ENCODE peak calls at places on chromosome 17, in nine cellular contexts. L, X, N, M, P, R, A, F and S are unnamed samples.

GRCh38 chr17:65564793-65565192 is 3.3 kb upstream of the AXIN2 start:
- DNase-seq in N (peak), L (no peak), F (peak), X (peak), P (peak), M (peak), A (no peak), R (no peak), S (no peak)

GRCh38 chr17:40552806-40553693 is 12.2 kb downstream of the CCR7 start:
- DNase-seq in R (no peak), F (no peak), P (no peak), X (peak), L (no peak), M (no peak), N (no peak), A (no peak), S (peak)

GRCh38 chr17:42846594-42847280 is 2.4 kb downstream of the AOC2 start:
- DNase-seq in F (no peak), A (no peak), R (no peak), X (no peak), M (no peak), N (peak), P (peak), L (no peak), S (no peak)

GRCh38 chr17:73284339-73284738 is 22.7 kb upstream of the CPSF4L start:
- DNase-seq in N (no peak), P (no peak), R (no peak), F (no peak), A (no peak), X (no peak), M (no peak), L (no peak), S (no peak)

GRCh38 chr17:41680426-41681040 is 8.2 kb upstream of the EIF1 start:
- DNase-seq in R (no peak), F (no peak), L (no peak), X (no peak), A (no peak), N (no peak), P (no peak), M (no peak), S (no peak)

GRCh38 chr17:49549691-49550678 is 25.7 kb upstream of the NXPH3 start:
- DNase-seq in R (no peak), A (no peak), N (no peak), M (no peak), P (no peak), F (no peak), X (no peak), L (no peak), S (no peak)

GRCh38 chr17:65634533-65634932 is 73.1 kb upstream of the AXIN2 start:
- DNase-seq in R (no peak), X (no peak), A (peak), F (no peak), N (no peak), P (no peak), M (no peak), L (no peak), S (no peak)

GRCh38 chr17:6503641-6504195 is 52.6 kb downstream of the PITPNM3 start:
- DNase-seq in X (no peak), R (no peak), M (no peak), L (no peak), F (no peak), A (no peak), P (no peak), N (no peak), S (no peak)

GRCh38 chr17:50188521-50189395 is 12.7 kb downstream of the COL1A1 start:
- DNase-seq in P (peak), M (no peak), F (no peak), A (no peak), N (peak), L (no peak), X (no peak), R (no peak), S (no peak)

GRCh38 chr17:42775534-42776098 is 2.4 kb downstream of the VPS25 start:
- DNase-seq in P (peak), F (no peak), X (no peak), R (no peak), A (no peak), N (peak), M (no peak), L (no peak), S (no peak)

GRCh38 chr17:72700226-72700625 is 392.3 kb downstream of the SLC39A11 start:
- DNase-seq in F (no peak), P (no peak), X (no peak), M (no peak), A (no peak), N (no peak), L (no peak), R (no peak), S (no peak)

GRCh38 chr17:31390748-31391495 is 553 bp upstream of the RAB11FIP4 start:
- DNase-seq in N (no peak), X (no peak), R (no peak), M (no peak), A (no peak), P (peak), F (no peak), L (no peak), S (peak)

GRCh38 chr17:55110521-55110920 is 142.0 kb downstream of the STXBP4 start:
- DNase-seq in F (no peak), P (no peak), N (no peak), M (no peak), A (no peak), R (no peak), X (no peak), L (no peak), S (no peak)

GRCh38 chr17:21678451-21679081 is 13.8 kb upstream of the KCNJ18 start:
- DNase-seq in F (no peak), N (no peak), P (no peak), M (no peak), X (no peak), A (no peak), R (no peak), L (no peak), S (no peak)

GRCh38 chr17:41322264-41322902 is 6.9 kb upstream of the KRTAP17-1 start:
- DNase-seq in M (no peak), P (peak), A (no peak), R (no peak), N (peak), F (no peak), X (no peak), L (no peak), S (no peak)

GRCh38 chr17:3917391-3917931 is 1.2 kb upstream of the P2RX1 start:
- DNase-seq in N (no peak), L (no peak), F (peak), R (no peak), A (peak), P (peak), X (peak), M (no peak), S (no peak)

GRCh38 chr17:48577330-48577945 is 712 bp downstream of the HOXB4 start:
- DNase-seq in P (no peak), R (no peak), N (no peak), A (no peak), L (no peak), X (no peak), F (no peak), M (no peak), S (no peak)

GRCh38 chr17:83012873-83013778 is 66.3 kb upstream of the METRNL start:
- DNase-seq in A (no peak), M (no peak), X (no peak), L (no peak), F (no peak), N (peak), R (no peak), P (peak), S (no peak)

GRCh38 chr17:55344514-55344997 is 77.1 kb downstream of the MMD start:
- DNase-seq in F (no peak), A (no peak), M (no peak), X (no peak), R (no peak), P (no peak), L (no peak), N (no peak), S (no peak)

GRCh38 chr17:63843387-63844292 is 1.2 kb upstream of the SMARCD2 start:
- DNase-seq in N (peak), P (peak), X (no peak), F (peak), A (peak), M (peak), R (no peak), L (peak), S (no peak)

GRCh38 chr17:83196088-83196765 is 116.8 kb downstream of the METRNL start:
- DNase-seq in F (peak), M (no peak), X (no peak), A (no peak), N (peak), P (peak), L (no peak), R (no peak), S (peak)

GRCh38 chr17:68425979-68426378 is 31.3 kb downstream of the WIPI1 start:
- DNase-seq in P (no peak), L (no peak), A (no peak), N (no peak), R (no peak), F (no peak), X (no peak), M (no peak), S (no peak)

GRCh38 chr17:59165933-59166342 is 10.4 kb downstream of the PRR11 start:
- DNase-seq in F (no peak), X (no peak), A (peak), L (no peak), N (peak), M (no peak), R (no peak), P (peak), S (no peak)

GRCh38 chr17:77266891-77267341 is 126.1 kb downstream of the SEC14L1 start:
- DNase-seq in A (no peak), F (no peak), P (peak), X (no peak), R (no peak), L (no peak), N (no peak), M (no peak), S (no peak)
- TF ChIP-seq CTCF in A (no peak), F (no peak), P (peak), X (no peak), R (no peak), L (peak), N (peak), M (no peak), S (no peak)

GRCh38 chr17:75896360-75897075 is at the start of gene TRIM65:
- DNase-seq in R (peak), A (peak), M (peak), P (peak), X (peak), L (peak), N (peak), F (peak), S (peak)
- TF ChIP-seq CTCF in R (peak), A (peak), M (no peak), P (peak), X (no peak), L (peak), N (peak), F (no peak), S (no peak)

GRCh38 chr17:16506188-16506587 is 14.2 kb upstream of the LRRC75A start:
- DNase-seq in M (no peak), L (no peak), F (no peak), A (no peak), P (no peak), X (no peak), R (no peak), N (no peak), S (no peak)
- TF ChIP-seq CTCF in M (no peak), L (no peak), F (no peak), A (no peak), P (peak), X (peak), R (no peak), N (peak), S (no peak)

DNA sequence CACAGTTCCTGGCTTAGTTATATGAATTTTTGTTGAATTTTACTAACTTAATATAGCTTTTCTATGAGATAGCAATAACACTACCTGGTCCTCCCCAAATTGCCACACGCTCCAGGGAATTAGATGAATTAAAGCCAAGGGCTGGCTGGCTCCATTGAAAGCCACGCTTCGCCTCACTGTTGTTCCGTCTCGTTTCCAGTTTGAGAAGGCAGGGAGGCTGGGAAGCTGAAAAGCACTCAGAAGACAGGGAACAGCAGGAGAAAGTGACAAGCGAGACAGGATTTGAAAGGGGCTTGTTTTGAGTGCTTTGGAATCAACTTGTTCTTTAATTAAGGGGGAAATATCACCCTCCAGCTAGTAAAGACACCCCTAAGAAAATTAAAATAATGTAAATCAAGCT is 425.3 kb downstream of the CA10 start:
- DNase-seq in M (no peak), L (no peak), P (no peak), R (no peak), A (no peak), N (no peak), X (no peak), F (no peak), S (no peak)
- TF ChIP-seq CTCF in M (no peak), L (no peak), P (no peak), R (no peak), A (no peak), N (no peak), X (no peak), F (no peak), S (no peak)

GRCh38 chr17:77724876-77725615 is 233.5 kb upstream of the TNRC6C start:
- DNase-seq in P (no peak), N (no peak), L (peak), R (no peak), F (no peak), A (peak), X (no peak), M (no peak), S (no peak)
- TF ChIP-seq CTCF in P (no peak), N (no peak), L (no peak), R (no peak), F (no peak), A (no peak), X (no peak), M (no peak), S (no peak)

GRCh38 chr17:2865228-2865627 is 69.0 kb downstream of the RAP1GAP2 start:
- DNase-seq in X (no peak), R (no peak), P (no peak), F (no peak), M (peak), A (peak), L (no peak), N (no peak), S (no peak)

GRCh38 chr17:2860883-2861282 is 64.6 kb downstream of the RAP1GAP2 start:
- DNase-seq in A (no peak), L (no peak), X (no peak), M (no peak), N (no peak), R (no peak), F (no peak), P (no peak), S (no peak)

GRCh38 chr17:2863204-2863603 is 67.0 kb downstream of the RAP1GAP2 start:
- DNase-seq in A (no peak), F (peak), N (no peak), L (no peak), P (no peak), X (no peak), R (no peak), M (peak), S (no peak)

GRCh38 chr17:2860045-2860444 is 63.8 kb downstream of the RAP1GAP2 start:
- DNase-seq in M (no peak), F (no peak), R (no peak), N (no peak), A (no peak), X (no peak), P (no peak), L (no peak), S (no peak)

GRCh38 chr17:2862197-2862596 is 66.0 kb downstream of the RAP1GAP2 start:
- DNase-seq in M (no peak), N (no peak), R (no peak), F (no peak), L (no peak), A (no peak), X (no peak), P (no peak), S (no peak)
- TF ChIP-seq CTCF in M (no peak), N (no peak), R (no peak), F (no peak), L (no peak), A (no peak), X (no peak), P (no peak), S (no peak)

GRCh38 chr17:29005562-29005887 is 308 bp downstream of the SEZ6 start:
- DNase-seq in X (no peak), L (no peak), R (no peak), N (no peak), M (no peak), P (no peak), A (no peak), F (no peak), S (no peak)

GRCh38 chr17:29007456-29008455 is 1.9 kb upstream of the SEZ6 start:
- DNase-seq in M (no peak), A (no peak), R (no peak), N (no peak), P (peak), X (no peak), F (no peak), L (no peak), S (no peak)

GRCh38 chr17:29008591-29008990 is 2.8 kb upstream of the SEZ6 start:
- DNase-seq in F (no peak), R (no peak), X (no peak), A (no peak), M (no peak), L (no peak), P (no peak), N (no peak), S (no peak)

GRCh38 chr17:29004081-29004692 is 1.6 kb downstream of the SEZ6 start:
- DNase-seq in X (peak), L (no peak), N (no peak), R (no peak), F (no peak), A (no peak), P (peak), M (no peak), S (no peak)

DNA sequence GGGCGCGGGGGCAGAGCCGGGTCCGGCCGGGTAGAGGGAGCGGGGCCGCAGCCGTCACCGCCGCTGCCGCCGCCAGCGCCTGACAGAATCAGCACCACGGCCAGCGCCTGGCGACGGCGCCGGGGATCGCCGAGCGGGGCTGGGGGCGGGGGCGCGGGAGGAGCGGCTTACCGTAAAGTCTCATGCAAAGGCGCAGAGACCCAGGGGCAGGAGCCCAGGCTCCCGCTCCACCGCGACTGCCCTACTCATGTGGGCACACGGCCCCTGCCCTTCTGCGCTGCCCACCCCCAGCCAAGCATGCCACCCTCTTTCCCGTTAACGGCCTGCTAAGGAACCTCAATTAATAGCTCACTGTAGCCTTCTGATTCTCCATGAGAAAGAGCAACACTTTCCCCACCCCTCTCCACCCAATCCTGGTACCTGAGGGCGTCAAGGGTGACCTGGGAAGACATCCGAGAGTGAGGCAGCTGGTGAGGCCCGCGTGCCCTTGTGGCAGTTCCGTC is at the start of gene SEZ6:
- DNase-seq in M (peak), F (peak), P (peak), L (no peak), N (peak), R (peak), A (peak), X (peak), S (peak)
- TF ChIP-seq CTCF in M (no peak), F (no peak), P (no peak), L (no peak), N (no peak), R (no peak), A (no peak), X (no peak), S (no peak)

GRCh38 chr17:77331161-77331864 is 190.5 kb downstream of the SEC14L1 start:
- DNase-seq in N (peak), F (peak), X (peak), L (peak), R (peak), M (peak), P (peak), A (peak), S (peak)
- TF ChIP-seq CTCF in N (peak), F (peak), X (peak), L (peak), R (peak), M (peak), P (peak), A (peak), S (peak)

DNA sequence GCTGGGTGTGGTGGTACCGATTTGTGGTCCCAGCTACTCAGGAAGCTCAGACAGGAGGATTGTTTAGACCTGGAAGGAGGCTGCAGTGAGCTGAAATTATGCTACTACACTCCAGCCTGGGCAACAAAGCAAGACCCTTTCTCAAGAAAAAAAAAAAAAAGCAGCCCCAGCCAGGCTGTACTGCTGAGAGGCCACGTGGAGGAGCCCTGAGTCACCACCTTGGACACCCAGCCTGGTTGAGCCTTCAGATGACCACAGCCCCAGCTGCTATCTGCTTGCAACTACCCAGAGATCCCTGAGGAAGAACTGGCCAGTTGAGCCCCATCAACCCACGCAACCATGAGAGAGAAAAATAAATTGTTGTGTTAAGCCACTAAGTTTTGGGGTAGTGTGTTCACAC is 23.6 kb upstream of the GPRC5C start:
- DNase-seq in R (no peak), F (no peak), A (no peak), X (no peak), L (no peak), M (no peak), P (peak), N (no peak), S (no peak)
- TF ChIP-seq CTCF in R (no peak), F (no peak), A (no peak), X (no peak), L (peak), M (no peak), P (peak), N (no peak), S (no peak)

GRCh38 chr17:80112471-80113032 is 11.2 kb downstream of the GAA start:
- DNase-seq in A (no peak), R (no peak), M (no peak), L (no peak), X (peak), P (no peak), F (no peak), N (no peak), S (no peak)

GRCh38 chr17:80110447-80110812 is 9.0 kb downstream of the GAA start:
- DNase-seq in R (no peak), N (no peak), L (no peak), F (no peak), X (peak), P (no peak), A (no peak), M (no peak), S (no peak)

GRCh38 chr17:80110927-80111701 is 9.7 kb downstream of the GAA start:
- DNase-seq in F (no peak), N (no peak), X (peak), M (no peak), R (no peak), L (no peak), A (no peak), P (no peak), S (no peak)

GRCh38 chr17:80113033-80113484 is 11.7 kb downstream of the GAA start:
- DNase-seq in L (no peak), M (no peak), P (no peak), R (no peak), F (no peak), N (no peak), A (no peak), X (peak), S (peak)

GRCh38 chr17:80111702-80112470 is 10.5 kb downstream of the GAA start:
- DNase-seq in P (no peak), N (no peak), R (no peak), M (no peak), X (peak), A (no peak), L (no peak), F (no peak), S (no peak)
- TF ChIP-seq CTCF in P (no peak), N (no peak), R (no peak), M (no peak), X (no peak), A (no peak), L (no peak), F (no peak), S (no peak)